ENCODE peak calls at places on chromosomes 13 and 19, in five cellular contexts. One of them, this sample, is unnamed.

GRCh38 chr19:56076413-56076998 is 44.6 kb downstream of the ZNF787 start:
- DNase-seq in EL: peak; percentile 49
- DNase-seq in activated CD8-positive, alpha-beta memory T cell treated with anti-CD3 and anti-CD28 coated beads for 48 hours: no peak
- DNase-seq in AG08395: peak; percentile 79
- DNase-seq in stimulated activated CD8-positive, alpha-beta memory T cell treated with anti-CD3 and anti-CD28 coated beads, Interleukin-15, amount 100 ng/mL, for 1 hour: peak; percentile 10
- DNase-seq in this sample: peak; percentile 58

GRCh38 chr19:19192910-19193423 is 909 bp downstream of the RFXANK start:
- DNase-seq in EL: no peak
- DNase-seq in activated CD8-positive, alpha-beta memory T cell treated with anti-CD3 and anti-CD28 coated beads for 48 hours: no peak
- DNase-seq in AG08395: no peak
- DNase-seq in stimulated activated CD8-positive, alpha-beta memory T cell treated with anti-CD3 and anti-CD28 coated beads, Interleukin-15, amount 100 ng/mL, for 1 hour: no peak
- DNase-seq in this sample: peak; percentile 25

GRCh38 chr13:100944791-100945345 is 270.3 kb upstream of the TMTC4 start:
- DNase-seq in EL: no peak
- DNase-seq in activated CD8-positive, alpha-beta memory T cell treated with anti-CD3 and anti-CD28 coated beads for 48 hours: no peak
- DNase-seq in AG08395: no peak
- DNase-seq in stimulated activated CD8-positive, alpha-beta memory T cell treated with anti-CD3 and anti-CD28 coated beads, Interleukin-15, amount 100 ng/mL, for 1 hour: no peak
- DNase-seq in this sample: no peak

GRCh38 chr19:38303517-38304351 is at the start of gene C19orf33:
- DNase-seq in EL: no peak
- DNase-seq in activated CD8-positive, alpha-beta memory T cell treated with anti-CD3 and anti-CD28 coated beads for 48 hours: no peak
- DNase-seq in AG08395: no peak
- DNase-seq in stimulated activated CD8-positive, alpha-beta memory T cell treated with anti-CD3 and anti-CD28 coated beads, Interleukin-15, amount 100 ng/mL, for 1 hour: no peak
- DNase-seq in this sample: no peak

GRCh38 chr19:46298477-46299003 is 1.7 kb downstream of the HIF3A start:
- DNase-seq in EL: no peak
- DNase-seq in activated CD8-positive, alpha-beta memory T cell treated with anti-CD3 and anti-CD28 coated beads for 48 hours: no peak
- DNase-seq in AG08395: no peak
- DNase-seq in stimulated activated CD8-positive, alpha-beta memory T cell treated with anti-CD3 and anti-CD28 coated beads, Interleukin-15, amount 100 ng/mL, for 1 hour: no peak
- DNase-seq in this sample: no peak

GRCh38 chr13:46197299-46197975 is 14.3 kb upstream of the LRRC63 start:
- DNase-seq in EL: no peak
- DNase-seq in activated CD8-positive, alpha-beta memory T cell treated with anti-CD3 and anti-CD28 coated beads for 48 hours: no peak
- DNase-seq in AG08395: peak; percentile 8
- DNase-seq in stimulated activated CD8-positive, alpha-beta memory T cell treated with anti-CD3 and anti-CD28 coated beads, Interleukin-15, amount 100 ng/mL, for 1 hour: no peak
- DNase-seq in this sample: no peak

GRCh38 chr13:22455036-22455435 is 725.7 kb upstream of the SGCG start:
- DNase-seq in EL: no peak
- DNase-seq in activated CD8-positive, alpha-beta memory T cell treated with anti-CD3 and anti-CD28 coated beads for 48 hours: no peak
- DNase-seq in AG08395: no peak
- DNase-seq in stimulated activated CD8-positive, alpha-beta memory T cell treated with anti-CD3 and anti-CD28 coated beads, Interleukin-15, amount 100 ng/mL, for 1 hour: no peak
- DNase-seq in this sample: no peak

GRCh38 chr13:25137624-25137892 is 34.5 kb downstream of the AMER2 start:
- DNase-seq in EL: no peak
- DNase-seq in activated CD8-positive, alpha-beta memory T cell treated with anti-CD3 and anti-CD28 coated beads for 48 hours: no peak
- DNase-seq in AG08395: no peak
- DNase-seq in stimulated activated CD8-positive, alpha-beta memory T cell treated with anti-CD3 and anti-CD28 coated beads, Interleukin-15, amount 100 ng/mL, for 1 hour: no peak
- DNase-seq in this sample: no peak

GRCh38 chr19:46759817-46760333 is 13.6 kb upstream of the STRN4 start:
- DNase-seq in EL: peak; percentile 58
- DNase-seq in activated CD8-positive, alpha-beta memory T cell treated with anti-CD3 and anti-CD28 coated beads for 48 hours: no peak
- DNase-seq in AG08395: peak; percentile 97
- DNase-seq in stimulated activated CD8-positive, alpha-beta memory T cell treated with anti-CD3 and anti-CD28 coated beads, Interleukin-15, amount 100 ng/mL, for 1 hour: no peak
- DNase-seq in this sample: no peak

GRCh38 chr13:25085125-25085742 is 10.7 kb upstream of the PABPC3 start:
- DNase-seq in EL: peak; percentile 26
- DNase-seq in activated CD8-positive, alpha-beta memory T cell treated with anti-CD3 and anti-CD28 coated beads for 48 hours: no peak
- DNase-seq in AG08395: peak; percentile 35
- DNase-seq in stimulated activated CD8-positive, alpha-beta memory T cell treated with anti-CD3 and anti-CD28 coated beads, Interleukin-15, amount 100 ng/mL, for 1 hour: no peak
- DNase-seq in this sample: peak; percentile 28

GRCh38 chr13:23644527-23644926 is 74.3 kb downstream of the TNFRSF19 start:
- DNase-seq in EL: no peak
- DNase-seq in activated CD8-positive, alpha-beta memory T cell treated with anti-CD3 and anti-CD28 coated beads for 48 hours: no peak
- DNase-seq in AG08395: no peak
- DNase-seq in stimulated activated CD8-positive, alpha-beta memory T cell treated with anti-CD3 and anti-CD28 coated beads, Interleukin-15, amount 100 ng/mL, for 1 hour: no peak
- DNase-seq in this sample: no peak

GRCh38 chr13:110014719-110015118 is 228.3 kb upstream of the IRS2 start:
- DNase-seq in EL: no peak
- DNase-seq in activated CD8-positive, alpha-beta memory T cell treated with anti-CD3 and anti-CD28 coated beads for 48 hours: no peak
- DNase-seq in AG08395: no peak
- DNase-seq in stimulated activated CD8-positive, alpha-beta memory T cell treated with anti-CD3 and anti-CD28 coated beads, Interleukin-15, amount 100 ng/mL, for 1 hour: no peak
- DNase-seq in this sample: no peak

GRCh38 chr19:38084196-38084595 is 139.8 kb downstream of the DPF1 start:
- DNase-seq in EL: no peak
- DNase-seq in activated CD8-positive, alpha-beta memory T cell treated with anti-CD3 and anti-CD28 coated beads for 48 hours: no peak
- DNase-seq in AG08395: no peak
- DNase-seq in stimulated activated CD8-positive, alpha-beta memory T cell treated with anti-CD3 and anti-CD28 coated beads, Interleukin-15, amount 100 ng/mL, for 1 hour: no peak
- DNase-seq in this sample: no peak

GRCh38 chr19:18428837-18429674 is 8.9 kb downstream of the ISYNA1 start:
- DNase-seq in EL: peak; percentile 86
- DNase-seq in activated CD8-positive, alpha-beta memory T cell treated with anti-CD3 and anti-CD28 coated beads for 48 hours: peak; percentile 64
- DNase-seq in AG08395: peak; percentile 93
- DNase-seq in stimulated activated CD8-positive, alpha-beta memory T cell treated with anti-CD3 and anti-CD28 coated beads, Interleukin-15, amount 100 ng/mL, for 1 hour: peak; percentile 65
- DNase-seq in this sample: peak; percentile 89

GRCh38 chr19:6733338-6734095 is 3.9 kb downstream of the GPR108 start:
- DNase-seq in EL: no peak
- DNase-seq in activated CD8-positive, alpha-beta memory T cell treated with anti-CD3 and anti-CD28 coated beads for 48 hours: no peak
- DNase-seq in AG08395: no peak
- DNase-seq in stimulated activated CD8-positive, alpha-beta memory T cell treated with anti-CD3 and anti-CD28 coated beads, Interleukin-15, amount 100 ng/mL, for 1 hour: no peak
- DNase-seq in this sample: no peak

GRCh38 chr13:37453246-37453645 is 145.3 kb downstream of the POSTN start:
- DNase-seq in EL: peak; percentile 18
- DNase-seq in activated CD8-positive, alpha-beta memory T cell treated with anti-CD3 and anti-CD28 coated beads for 48 hours: no peak
- DNase-seq in AG08395: no peak
- DNase-seq in stimulated activated CD8-positive, alpha-beta memory T cell treated with anti-CD3 and anti-CD28 coated beads, Interleukin-15, amount 100 ng/mL, for 1 hour: no peak
- DNase-seq in this sample: no peak

GRCh38 chr19:35882074-35882832 is 13.9 kb downstream of the APLP1 start:
- DNase-seq in EL: peak; percentile 75
- DNase-seq in activated CD8-positive, alpha-beta memory T cell treated with anti-CD3 and anti-CD28 coated beads for 48 hours: no peak
- DNase-seq in AG08395: peak; percentile 82
- DNase-seq in stimulated activated CD8-positive, alpha-beta memory T cell treated with anti-CD3 and anti-CD28 coated beads, Interleukin-15, amount 100 ng/mL, for 1 hour: no peak
- DNase-seq in this sample: peak; percentile 69

GRCh38 chr13:93296584-93296983 is 70.0 kb downstream of the GPC6 start:
- DNase-seq in EL: no peak
- DNase-seq in activated CD8-positive, alpha-beta memory T cell treated with anti-CD3 and anti-CD28 coated beads for 48 hours: no peak
- DNase-seq in AG08395: no peak
- DNase-seq in stimulated activated CD8-positive, alpha-beta memory T cell treated with anti-CD3 and anti-CD28 coated beads, Interleukin-15, amount 100 ng/mL, for 1 hour: no peak
- DNase-seq in this sample: no peak

GRCh38 chr13:30720470-30720869 is 14.9 kb upstream of the ALOX5AP start:
- DNase-seq in EL: no peak
- DNase-seq in activated CD8-positive, alpha-beta memory T cell treated with anti-CD3 and anti-CD28 coated beads for 48 hours: no peak
- DNase-seq in AG08395: peak; percentile 42
- DNase-seq in stimulated activated CD8-positive, alpha-beta memory T cell treated with anti-CD3 and anti-CD28 coated beads, Interleukin-15, amount 100 ng/mL, for 1 hour: no peak
- DNase-seq in this sample: peak; percentile 62

GRCh38 chr13:20911037-20911436 is 8.5 kb upstream of the XPO4 start:
- DNase-seq in EL: no peak
- DNase-seq in activated CD8-positive, alpha-beta memory T cell treated with anti-CD3 and anti-CD28 coated beads for 48 hours: no peak
- DNase-seq in AG08395: no peak
- DNase-seq in stimulated activated CD8-positive, alpha-beta memory T cell treated with anti-CD3 and anti-CD28 coated beads, Interleukin-15, amount 100 ng/mL, for 1 hour: no peak
- DNase-seq in this sample: no peak